ENCODE peak calls at places on chromosomes 7 and 10, in ten cellular contexts. One of them, this sample, is unnamed.

GRCh38 chr10:24240001-24240751 is 31.2 kb downstream of the KIAA1217 start:
- DNase-seq in CD8-positive, alpha-beta memory T cell: no peak
- DNase-seq in fibroblast of mammary gland: peak; percentile 26
- DNase-seq in AG10803: peak; percentile 32
- DNase-seq in fibroblast of pulmonary artery: peak; percentile 58
- DNase-seq in GM23338: no peak
- DNase-seq in heart left ventricle: no peak
- DNase-seq in fibroblast of villous mesenchyme: no peak
- DNase-seq in BJ: no peak
- DNase-seq in A549: no peak
- DNase-seq in this sample: no peak

GRCh38 chr10:389391-389790 is 254.1 kb downstream of the ZMYND11 start:
- DNase-seq in CD8-positive, alpha-beta memory T cell: no peak
- DNase-seq in fibroblast of mammary gland: no peak
- DNase-seq in AG10803: no peak
- DNase-seq in fibroblast of pulmonary artery: no peak
- DNase-seq in GM23338: no peak
- DNase-seq in heart left ventricle: no peak
- DNase-seq in fibroblast of villous mesenchyme: no peak
- DNase-seq in BJ: no peak
- DNase-seq in A549: no peak
- DNase-seq in this sample: no peak

GRCh38 chr7:108114117-108114841 is 15.9 kb downstream of the LAMB4 start:
- DNase-seq in CD8-positive, alpha-beta memory T cell: no peak
- DNase-seq in fibroblast of mammary gland: no peak
- DNase-seq in AG10803: no peak
- DNase-seq in fibroblast of pulmonary artery: peak; percentile 15
- DNase-seq in GM23338: peak; percentile 81
- DNase-seq in heart left ventricle: no peak
- DNase-seq in fibroblast of villous mesenchyme: no peak
- DNase-seq in BJ: no peak
- DNase-seq in A549: peak; percentile 35
- DNase-seq in this sample: peak; percentile 52

GRCh38 chr7:118104812-118105441 is 79.0 kb upstream of the LSM8 start:
- DNase-seq in CD8-positive, alpha-beta memory T cell: no peak
- DNase-seq in fibroblast of mammary gland: peak; percentile 45
- DNase-seq in AG10803: peak; percentile 4
- DNase-seq in fibroblast of pulmonary artery: peak; percentile 23
- DNase-seq in GM23338: peak; percentile 31
- DNase-seq in heart left ventricle: no peak
- DNase-seq in fibroblast of villous mesenchyme: peak; percentile 39
- DNase-seq in BJ: no peak
- DNase-seq in A549: peak; percentile 44
- DNase-seq in this sample: no peak

GRCh38 chr7:64947252-64948000 is 43.4 kb downstream of the ZNF117 start:
- DNase-seq in CD8-positive, alpha-beta memory T cell: no peak
- DNase-seq in fibroblast of mammary gland: no peak
- DNase-seq in AG10803: no peak
- DNase-seq in fibroblast of pulmonary artery: no peak
- DNase-seq in GM23338: peak; percentile 50
- DNase-seq in heart left ventricle: no peak
- DNase-seq in fibroblast of villous mesenchyme: no peak
- DNase-seq in BJ: no peak
- DNase-seq in A549: no peak
- DNase-seq in this sample: peak; percentile 23

GRCh38 chr7:33050425-33051318 is 11.9 kb downstream of the NT5C3A start:
- DNase-seq in CD8-positive, alpha-beta memory T cell: no peak
- DNase-seq in fibroblast of mammary gland: peak; percentile 69
- DNase-seq in AG10803: peak; percentile 54
- DNase-seq in fibroblast of pulmonary artery: peak; percentile 72
- DNase-seq in GM23338: peak; percentile 45
- DNase-seq in heart left ventricle: no peak
- DNase-seq in fibroblast of villous mesenchyme: peak; percentile 70
- DNase-seq in BJ: no peak
- DNase-seq in A549: peak; percentile 52
- DNase-seq in this sample: no peak

GRCh38 chr10:73968101-73968515 is 29.8 kb upstream of the VCL start:
- DNase-seq in CD8-positive, alpha-beta memory T cell: peak; percentile 29
- DNase-seq in fibroblast of mammary gland: no peak
- DNase-seq in AG10803: peak; percentile 40
- DNase-seq in fibroblast of pulmonary artery: peak; percentile 34
- DNase-seq in GM23338: peak; percentile 66
- DNase-seq in heart left ventricle: no peak
- DNase-seq in fibroblast of villous mesenchyme: peak; percentile 58
- DNase-seq in BJ: no peak
- DNase-seq in A549: peak; percentile 29
- DNase-seq in this sample: no peak

GRCh38 chr7:45923290-45923689 is 2.2 kb upstream of the IGFBP3 start:
- DNase-seq in CD8-positive, alpha-beta memory T cell: no peak
- DNase-seq in fibroblast of mammary gland: peak; percentile 70
- DNase-seq in AG10803: peak; percentile 81
- DNase-seq in fibroblast of pulmonary artery: peak; percentile 80
- DNase-seq in GM23338: peak; percentile 85
- DNase-seq in heart left ventricle: peak; percentile 75
- DNase-seq in fibroblast of villous mesenchyme: peak; percentile 78
- DNase-seq in BJ: no peak
- DNase-seq in A549: peak; percentile 81
- DNase-seq in this sample: peak; percentile 63

GRCh38 chr7:2610466-2610865 is 21.3 kb upstream of the TTYH3 start:
- DNase-seq in CD8-positive, alpha-beta memory T cell: no peak
- DNase-seq in fibroblast of mammary gland: no peak
- DNase-seq in AG10803: no peak
- DNase-seq in fibroblast of pulmonary artery: no peak
- DNase-seq in GM23338: no peak
- DNase-seq in heart left ventricle: no peak
- DNase-seq in fibroblast of villous mesenchyme: no peak
- DNase-seq in BJ: no peak
- DNase-seq in A549: no peak
- DNase-seq in this sample: no peak

GRCh38 chr10:24762161-24762924 is 38.7 kb upstream of the ARHGAP21 start:
- DNase-seq in CD8-positive, alpha-beta memory T cell: no peak
- DNase-seq in fibroblast of mammary gland: peak; percentile 21
- DNase-seq in AG10803: peak; percentile 59
- DNase-seq in fibroblast of pulmonary artery: peak; percentile 57
- DNase-seq in GM23338: peak; percentile 10
- DNase-seq in heart left ventricle: no peak
- DNase-seq in fibroblast of villous mesenchyme: peak; percentile 72
- DNase-seq in BJ: no peak
- DNase-seq in A549: no peak
- DNase-seq in this sample: no peak

GRCh38 chr7:44201813-44202212 is 1.0 kb downstream of the YKT6 start:
- DNase-seq in CD8-positive, alpha-beta memory T cell: no peak
- DNase-seq in fibroblast of mammary gland: peak; percentile 22
- DNase-seq in AG10803: no peak
- DNase-seq in fibroblast of pulmonary artery: no peak
- DNase-seq in GM23338: no peak
- DNase-seq in heart left ventricle: no peak
- DNase-seq in fibroblast of villous mesenchyme: peak; percentile 39
- DNase-seq in BJ: no peak
- DNase-seq in A549: no peak
- DNase-seq in this sample: no peak

GRCh38 chr10:92965314-92965713 is 95.3 kb upstream of the CYP26C1 start:
- DNase-seq in CD8-positive, alpha-beta memory T cell: no peak
- DNase-seq in fibroblast of mammary gland: peak; percentile 67
- DNase-seq in AG10803: peak; percentile 57
- DNase-seq in fibroblast of pulmonary artery: peak; percentile 80
- DNase-seq in GM23338: peak; percentile 85
- DNase-seq in heart left ventricle: no peak
- DNase-seq in fibroblast of villous mesenchyme: peak; percentile 74
- DNase-seq in BJ: no peak
- DNase-seq in A549: peak; percentile 63
- DNase-seq in this sample: no peak
- H3K4me3 ChIP-seq in CD8-positive, alpha-beta memory T cell: no peak overlapping the region
- H3K4me3 ChIP-seq in fibroblast of mammary gland: peak overlapping the region; percentile 18
- H3K4me3 ChIP-seq in AG10803: no peak overlapping the region
- H3K4me3 ChIP-seq in fibroblast of pulmonary artery: no peak overlapping the region
- H3K4me3 ChIP-seq in GM23338: no peak overlapping the region
- H3K4me3 ChIP-seq in heart left ventricle: no peak overlapping the region
- H3K4me3 ChIP-seq in fibroblast of villous mesenchyme: peak overlapping the region; percentile 26
- H3K4me3 ChIP-seq in BJ: no peak overlapping the region
- H3K4me3 ChIP-seq in A549: no peak overlapping the region
- H3K4me3 ChIP-seq in this sample: no peak overlapping the region

GRCh38 chr7:129393255-129393654 is 41.0 kb upstream of the STRIP2 start:
- DNase-seq in CD8-positive, alpha-beta memory T cell: no peak
- DNase-seq in fibroblast of mammary gland: no peak
- DNase-seq in AG10803: no peak
- DNase-seq in fibroblast of pulmonary artery: no peak
- DNase-seq in GM23338: no peak
- DNase-seq in heart left ventricle: no peak
- DNase-seq in fibroblast of villous mesenchyme: no peak
- DNase-seq in BJ: no peak
- DNase-seq in A549: no peak
- DNase-seq in this sample: no peak

GRCh38 chr7:129394101-129394500 is 40.1 kb upstream of the STRIP2 start:
- DNase-seq in CD8-positive, alpha-beta memory T cell: no peak
- DNase-seq in fibroblast of mammary gland: no peak
- DNase-seq in AG10803: no peak
- DNase-seq in fibroblast of pulmonary artery: no peak
- DNase-seq in GM23338: no peak
- DNase-seq in heart left ventricle: no peak
- DNase-seq in fibroblast of villous mesenchyme: no peak
- DNase-seq in BJ: no peak
- DNase-seq in A549: no peak
- DNase-seq in this sample: no peak

GRCh38 chr7:129390314-129390713 is 43.9 kb upstream of the STRIP2 start:
- DNase-seq in CD8-positive, alpha-beta memory T cell: no peak
- DNase-seq in fibroblast of mammary gland: no peak
- DNase-seq in AG10803: no peak
- DNase-seq in fibroblast of pulmonary artery: no peak
- DNase-seq in GM23338: no peak
- DNase-seq in heart left ventricle: no peak
- DNase-seq in fibroblast of villous mesenchyme: no peak
- DNase-seq in BJ: no peak
- DNase-seq in A549: no peak
- DNase-seq in this sample: no peak

GRCh38 chr7:129389829-129390228 is 44.4 kb upstream of the STRIP2 start:
- DNase-seq in CD8-positive, alpha-beta memory T cell: no peak
- DNase-seq in fibroblast of mammary gland: no peak
- DNase-seq in AG10803: no peak
- DNase-seq in fibroblast of pulmonary artery: no peak
- DNase-seq in GM23338: no peak
- DNase-seq in heart left ventricle: no peak
- DNase-seq in fibroblast of villous mesenchyme: no peak
- DNase-seq in BJ: no peak
- DNase-seq in A549: no peak
- DNase-seq in this sample: no peak

GRCh38 chr7:129391546-129392211 is 42.6 kb upstream of the STRIP2 start:
- DNase-seq in CD8-positive, alpha-beta memory T cell: no peak
- DNase-seq in fibroblast of mammary gland: no peak
- DNase-seq in AG10803: no peak
- DNase-seq in fibroblast of pulmonary artery: no peak
- DNase-seq in GM23338: no peak
- DNase-seq in heart left ventricle: no peak
- DNase-seq in fibroblast of villous mesenchyme: no peak
- DNase-seq in BJ: no peak
- DNase-seq in A549: no peak
- DNase-seq in this sample: no peak
- H3K4me3 ChIP-seq in CD8-positive, alpha-beta memory T cell: no peak overlapping the region
- H3K4me3 ChIP-seq in fibroblast of mammary gland: no peak overlapping the region
- H3K4me3 ChIP-seq in AG10803: no peak overlapping the region
- H3K4me3 ChIP-seq in fibroblast of pulmonary artery: no peak overlapping the region
- H3K4me3 ChIP-seq in GM23338: no peak overlapping the region
- H3K4me3 ChIP-seq in heart left ventricle: no peak overlapping the region
- H3K4me3 ChIP-seq in fibroblast of villous mesenchyme: no peak overlapping the region
- H3K4me3 ChIP-seq in BJ: no peak overlapping the region
- H3K4me3 ChIP-seq in A549: no peak overlapping the region
- H3K4me3 ChIP-seq in this sample: no peak overlapping the region

DNA sequence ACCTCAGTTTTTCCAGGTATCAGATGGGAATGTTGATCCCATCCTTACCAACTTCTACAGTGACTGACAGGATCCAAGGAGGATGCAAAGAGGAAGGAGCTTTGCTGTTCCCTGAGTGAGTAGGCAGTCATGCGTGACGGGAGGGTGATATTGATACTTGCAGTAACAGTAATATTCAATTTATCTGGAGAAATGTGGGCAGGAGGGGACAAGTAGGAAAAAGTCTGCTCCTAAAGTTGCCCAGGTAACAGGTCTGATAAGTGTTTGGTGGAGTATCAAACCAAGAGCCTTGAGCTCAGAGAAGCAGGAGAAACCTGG is 3.3 kb upstream of the ZCCHC24 start:
- DNase-seq in CD8-positive, alpha-beta memory T cell: no peak
- DNase-seq in fibroblast of mammary gland: no peak
- DNase-seq in AG10803: no peak
- DNase-seq in fibroblast of pulmonary artery: no peak
- DNase-seq in GM23338: no peak
- DNase-seq in heart left ventricle: no peak
- DNase-seq in fibroblast of villous mesenchyme: no peak
- DNase-seq in BJ: no peak
- DNase-seq in A549: no peak
- DNase-seq in this sample: no peak
- H3K4me3 ChIP-seq in CD8-positive, alpha-beta memory T cell: no peak overlapping the region
- H3K4me3 ChIP-seq in fibroblast of mammary gland: no peak overlapping the region
- H3K4me3 ChIP-seq in AG10803: no peak overlapping the region
- H3K4me3 ChIP-seq in fibroblast of pulmonary artery: no peak overlapping the region
- H3K4me3 ChIP-seq in GM23338: no peak overlapping the region
- H3K4me3 ChIP-seq in heart left ventricle: no peak overlapping the region
- H3K4me3 ChIP-seq in fibroblast of villous mesenchyme: no peak overlapping the region
- H3K4me3 ChIP-seq in BJ: no peak overlapping the region
- H3K4me3 ChIP-seq in A549: no peak overlapping the region
- H3K4me3 ChIP-seq in this sample: no peak overlapping the region

GRCh38 chr10:3776796-3777571 is 8.0 kb downstream of the KLF6 start:
- DNase-seq in CD8-positive, alpha-beta memory T cell: no peak
- DNase-seq in fibroblast of mammary gland: peak; percentile 90
- DNase-seq in AG10803: peak; percentile 96
- DNase-seq in fibroblast of pulmonary artery: peak; percentile 92
- DNase-seq in GM23338: no peak
- DNase-seq in heart left ventricle: peak; percentile 51
- DNase-seq in fibroblast of villous mesenchyme: peak; percentile 96
- DNase-seq in BJ: no peak
- DNase-seq in A549: peak; percentile 75
- DNase-seq in this sample: no peak

GRCh38 chr10:3777876-3778707 is 6.9 kb downstream of the KLF6 start:
- DNase-seq in CD8-positive, alpha-beta memory T cell: no peak
- DNase-seq in fibroblast of mammary gland: peak; percentile 36
- DNase-seq in AG10803: peak; percentile 19
- DNase-seq in fibroblast of pulmonary artery: peak; percentile 43
- DNase-seq in GM23338: no peak
- DNase-seq in heart left ventricle: no peak
- DNase-seq in fibroblast of villous mesenchyme: peak; percentile 30
- DNase-seq in BJ: no peak
- DNase-seq in A549: no peak
- DNase-seq in this sample: no peak

GRCh38 chr10:3779146-3779707 is 5.8 kb downstream of the KLF6 start:
- DNase-seq in CD8-positive, alpha-beta memory T cell: no peak
- DNase-seq in fibroblast of mammary gland: peak; percentile 51
- DNase-seq in AG10803: peak; percentile 44
- DNase-seq in fibroblast of pulmonary artery: peak; percentile 58
- DNase-seq in GM23338: no peak
- DNase-seq in heart left ventricle: no peak
- DNase-seq in fibroblast of villous mesenchyme: no peak
- DNase-seq in BJ: no peak
- DNase-seq in A549: no peak
- DNase-seq in this sample: no peak

GRCh38 chr10:3780056-3780765 is 4.8 kb downstream of the KLF6 start:
- DNase-seq in CD8-positive, alpha-beta memory T cell: no peak
- DNase-seq in fibroblast of mammary gland: peak; percentile 59
- DNase-seq in AG10803: peak; percentile 85
- DNase-seq in fibroblast of pulmonary artery: peak; percentile 65
- DNase-seq in GM23338: no peak
- DNase-seq in heart left ventricle: peak; percentile 37
- DNase-seq in fibroblast of villous mesenchyme: peak; percentile 58
- DNase-seq in BJ: no peak
- DNase-seq in A549: no peak
- DNase-seq in this sample: no peak

GRCh38 chr10:3778708-3779108 is 6.3 kb downstream of the KLF6 start:
- DNase-seq in CD8-positive, alpha-beta memory T cell: no peak
- DNase-seq in fibroblast of mammary gland: peak; percentile 36
- DNase-seq in AG10803: peak; percentile 19
- DNase-seq in fibroblast of pulmonary artery: peak; percentile 54
- DNase-seq in GM23338: no peak
- DNase-seq in heart left ventricle: no peak
- DNase-seq in fibroblast of villous mesenchyme: no peak
- DNase-seq in BJ: no peak
- DNase-seq in A549: no peak
- DNase-seq in this sample: no peak
- H3K4me3 ChIP-seq in CD8-positive, alpha-beta memory T cell: no peak overlapping the region
- H3K4me3 ChIP-seq in fibroblast of mammary gland: peak overlapping the region; percentile 89
- H3K4me3 ChIP-seq in AG10803: peak overlapping the region; percentile 18
- H3K4me3 ChIP-seq in fibroblast of pulmonary artery: peak overlapping the region; percentile 100
- H3K4me3 ChIP-seq in GM23338: no peak overlapping the region
- H3K4me3 ChIP-seq in heart left ventricle: peak overlapping the region; percentile 92
- H3K4me3 ChIP-seq in fibroblast of villous mesenchyme: peak overlapping the region; percentile 4
- H3K4me3 ChIP-seq in BJ: no peak overlapping the region
- H3K4me3 ChIP-seq in A549: no peak overlapping the region
- H3K4me3 ChIP-seq in this sample: no peak overlapping the region

This sample was measured in WERI-Rb-1.